ENCODE peak calls at places on chromosome 3, in eight cellular contexts. D is amniotic stem cell; Y is central memory CD4-positive, alpha-beta T cell; B is activated T-cell treated with anti-CD3 and anti-CD28 coated beads for 1 hour; O is naive thymus-derived CD8-positive, alpha-beta T cell; F is A673; X is amniotic epithelial cell; N is neuronal stem cell. P is an unnamed sample.
A peak's percentile ranks its signal among the peaks of the same experiment; 100 is the strongest.

GRCh38 chr3:189070965-189071364 is 100.8 kb upstream of the TPRG1 start:
- DNase-seq in D (no peak), Y (no peak), B (no peak), O (no peak), F (no peak), X (no peak), N (no peak), P (no peak)

GRCh38 chr3:50627407-50628051 is 10.6 kb downstream of the MAPKAPK3 start:
- DNase-seq in D (peak; percentile 19), Y (no peak), B (no peak), O (no peak), F (no peak), X (peak; percentile 47), N (no peak), P (peak; percentile 20)

GRCh38 chr3:128357538-128357937 is 109.2 kb downstream of the DNAJB8 start:
- DNase-seq in D (no peak), Y (no peak), B (no peak), O (no peak), F (no peak), X (no peak), N (no peak), P (no peak)

GRCh38 chr3:13244695-13245449 is 171.6 kb upstream of the IQSEC1 start:
- DNase-seq in D (no peak), Y (no peak), B (no peak), O (no peak), F (no peak), X (no peak), N (no peak), P (no peak)

GRCh38 chr3:59320080-59320479 is 270.3 kb upstream of the CFAP20DC start:
- DNase-seq in D (no peak), Y (no peak), B (no peak), O (no peak), F (no peak), X (no peak), N (peak; percentile 37), P (no peak)

GRCh38 chr3:140206196-140207040 is 271.4 kb downstream of the CLSTN2 start:
- DNase-seq in D (peak; percentile 24), Y (no peak), B (no peak), O (no peak), F (peak; percentile 24), X (peak; percentile 1), N (peak; percentile 44), P (no peak)

GRCh38 chr3:54846085-54846484 is 81.8 kb downstream of the LRTM1 start:
- DNase-seq in D (no peak), Y (no peak), B (no peak), O (no peak), F (peak; percentile 22), X (no peak), N (no peak), P (no peak)

GRCh38 chr3:185282696-185283373 is 29.0 kb upstream of the EHHADH start:
- DNase-seq in D (peak; percentile 95), Y (peak; percentile 91), B (peak; percentile 84), O (peak; percentile 94), F (peak; percentile 96), X (peak; percentile 92), N (peak; percentile 85), P (peak; percentile 84)

GRCh38 chr3:141448606-141449216 is 38.1 kb upstream of the RASA2 start:
- DNase-seq in D (no peak), Y (no peak), B (no peak), O (no peak), F (no peak), X (peak; percentile 70), N (no peak), P (no peak)

GRCh38 chr3:143973352-143974021 is 1.9 kb downstream of the DIPK2A start:
- DNase-seq in D (no peak), Y (peak; percentile 4), B (no peak), O (no peak), F (no peak), X (peak; percentile 71), N (no peak), P (no peak)

GRCh38 chr3:187112934-187113793 is 26.1 kb downstream of the RPL39L start:
- DNase-seq in D (no peak), Y (peak; percentile 36), B (no peak), O (no peak), F (peak; percentile 49), X (peak; percentile 31), N (no peak), P (no peak)

GRCh38 chr3:8554725-8555621 is 53.4 kb downstream of the LMCD1 start:
- DNase-seq in D (no peak), Y (no peak), B (no peak), O (no peak), F (peak; percentile 9), X (peak; percentile 84), N (peak; percentile 9), P (no peak)

GRCh38 chr3:49500408-49501257 is 30.6 kb downstream of the DAG1 start:
- DNase-seq in D (peak; percentile 95), Y (no peak), B (no peak), O (no peak), F (peak; percentile 42), X (peak; percentile 97), N (no peak), P (peak; percentile 46)

GRCh38 chr3:184448321-184449160 is 68.7 kb downstream of the CHRD start:
- DNase-seq in D (no peak), Y (no peak), B (no peak), O (no peak), F (peak; percentile 48), X (peak; percentile 91), N (no peak), P (no peak)

GRCh38 chr3:161014997-161015749 is 90.0 kb downstream of the B3GALNT1 start:
- DNase-seq in D (no peak), Y (no peak), B (no peak), O (no peak), F (no peak), X (no peak), N (no peak), P (no peak)

P was measured in nucleus accumbens.